ENCODE peak calls at places on chromosomes 5 and 9, in four cellular contexts. K is left ventricle myocardium inferior, Z is IMR-90, F is A549. V is an unnamed sample.

GRCh38 chr5:1246711-1247431 is 21.7 kb downstream of the SLC6A18 start:
- DNase-seq in K (peak), F (peak), Z (no peak), V (no peak)

GRCh38 chr9:94603259-94603776 is 9.7 kb upstream of the FBP2 start:
- DNase-seq in F (peak), Z (peak), K (peak), V (peak)

GRCh38 chr5:528625-529511 is 4.6 kb upstream of the SLC9A3 start:
- DNase-seq in F (no peak), Z (no peak), K (no peak), V (no peak)

GRCh38 chr5:138192826-138193225 is 13.9 kb downstream of the KIF20A start:
- DNase-seq in F (no peak), Z (no peak), K (no peak), V (no peak)

GRCh38 chr5:73826761-73827450 is 200.9 kb downstream of the ARHGEF28 start:
- DNase-seq in Z (peak), F (peak), K (no peak), V (no peak)

GRCh38 chr5:176621661-176622079 is 8.7 kb downstream of the SNCB start:
- DNase-seq in F (no peak), Z (peak), K (no peak), V (no peak)

GRCh38 chr5:32312194-32312681 is 501 bp downstream of the MTMR12 start:
- DNase-seq in K (peak), Z (peak), F (peak), V (peak)

GRCh38 chr9:112011051-112011620 is 114.5 kb downstream of the UGCG start:
- DNase-seq in K (no peak), Z (peak), F (no peak), V (no peak)

GRCh38 chr5:173228639-173229380 is 6.2 kb downstream of the NKX2-5 start:
- DNase-seq in Z (no peak), F (no peak), K (no peak), V (no peak)

GRCh38 chr9:35996358-35996970 is 38.5 kb upstream of the OR2S2 start:
- DNase-seq in K (peak), F (no peak), Z (peak), V (no peak)

GRCh38 chr9:28179893-28180292 is 606.6 kb upstream of the C9orf72 start:
- DNase-seq in F (no peak), K (no peak), Z (no peak), V (no peak)

GRCh38 chr9:96510258-96510657 is 60.3 kb downstream of the HABP4 start:
- DNase-seq in F (no peak), K (no peak), Z (no peak), V (no peak)

DNA sequence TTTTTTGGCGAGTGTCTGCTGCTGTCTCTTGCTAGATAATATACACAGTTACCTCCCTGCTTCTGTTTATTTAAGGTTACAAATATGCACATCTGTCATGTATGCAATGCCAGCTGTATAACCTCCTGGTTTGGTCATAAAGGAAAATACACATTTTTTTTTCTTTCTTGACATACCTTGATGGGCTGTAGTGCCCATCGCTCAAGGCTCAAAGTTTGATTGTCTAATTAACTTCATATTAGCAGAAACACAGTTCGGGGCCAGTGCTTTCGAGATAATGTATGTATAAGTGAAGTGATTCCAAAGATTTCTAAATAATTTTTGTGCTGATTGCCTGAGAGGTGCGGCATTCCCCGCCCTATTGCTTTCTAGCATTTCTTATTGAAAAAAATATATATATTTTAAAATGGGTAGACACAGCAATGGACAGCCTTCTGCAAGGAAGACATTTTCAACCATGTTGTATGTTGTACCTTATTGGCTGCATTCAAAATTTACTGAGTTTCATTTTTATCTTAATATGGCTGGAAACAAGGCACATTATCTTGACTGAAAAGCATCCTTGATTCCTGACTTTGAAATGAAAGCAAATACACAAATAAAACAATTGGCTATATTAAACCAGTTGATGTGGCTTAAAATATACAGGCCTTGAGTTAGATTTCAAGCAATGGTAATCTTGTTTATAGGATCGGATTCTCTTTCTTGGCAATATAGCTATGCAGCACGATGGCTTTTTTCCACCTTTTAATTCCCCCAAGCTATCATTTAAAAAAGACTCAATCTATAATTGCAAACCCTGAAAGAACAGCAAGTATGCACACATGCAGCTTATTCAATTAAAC is 206.1 kb downstream of the MEF2C start:
- DNase-seq in F (no peak), Z (no peak), K (no peak), V (no peak)
- H3K27ac ChIP-seq in F (no peak), Z (no peak), K (no peak), V (no peak)

GRCh38 chr9:114374936-114375335 is 12.8 kb downstream of the AKNA start:
- DNase-seq in F (no peak), K (no peak), Z (no peak), V (no peak)

GRCh38 chr9:114373960-114374730 is 13.6 kb downstream of the AKNA start:
- DNase-seq in F (no peak), K (no peak), Z (no peak), V (no peak)

GRCh38 chr9:114371343-114371985 is 16.3 kb downstream of the AKNA start:
- DNase-seq in Z (no peak), F (no peak), K (no peak), V (no peak)

GRCh38 chr9:114371986-114372917 is 15.5 kb downstream of the AKNA start:
- DNase-seq in Z (no peak), K (no peak), F (no peak), V (no peak)

DNA sequence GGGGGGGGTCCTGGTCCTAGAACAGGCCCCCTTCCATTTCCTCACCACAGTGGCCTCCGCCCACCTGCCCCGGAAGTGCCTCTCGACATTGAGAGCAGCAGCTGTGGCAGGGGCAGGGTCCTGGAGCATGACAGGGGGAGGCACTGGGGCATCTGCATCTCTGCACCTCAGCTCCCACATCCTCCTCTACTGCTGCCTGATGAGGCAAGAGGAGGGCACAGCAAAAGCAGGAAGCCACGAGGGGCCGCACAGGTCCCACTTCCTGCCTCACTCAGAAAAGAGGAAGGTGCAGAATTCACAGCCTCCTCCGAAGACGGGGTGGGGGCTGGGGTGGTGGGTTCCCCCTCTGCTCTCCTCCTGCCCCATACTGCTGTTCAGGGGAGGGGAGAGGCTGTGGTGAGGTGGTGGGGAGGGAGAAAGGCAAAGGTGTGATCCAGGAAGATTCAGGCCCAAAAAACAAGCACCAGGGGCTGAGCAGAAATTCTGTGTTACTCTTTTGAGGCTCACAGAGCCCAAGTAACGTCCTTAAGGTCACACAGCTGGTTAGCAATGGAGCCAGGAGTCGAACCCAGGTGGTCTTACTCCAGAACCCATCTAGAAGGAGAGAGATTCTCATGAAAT is 14.7 kb downstream of the AKNA start:
- DNase-seq in Z (no peak), F (no peak), K (peak), V (no peak)
- H3K27ac ChIP-seq in Z (no peak), F (no peak), K (peak), V (peak)

DNA sequence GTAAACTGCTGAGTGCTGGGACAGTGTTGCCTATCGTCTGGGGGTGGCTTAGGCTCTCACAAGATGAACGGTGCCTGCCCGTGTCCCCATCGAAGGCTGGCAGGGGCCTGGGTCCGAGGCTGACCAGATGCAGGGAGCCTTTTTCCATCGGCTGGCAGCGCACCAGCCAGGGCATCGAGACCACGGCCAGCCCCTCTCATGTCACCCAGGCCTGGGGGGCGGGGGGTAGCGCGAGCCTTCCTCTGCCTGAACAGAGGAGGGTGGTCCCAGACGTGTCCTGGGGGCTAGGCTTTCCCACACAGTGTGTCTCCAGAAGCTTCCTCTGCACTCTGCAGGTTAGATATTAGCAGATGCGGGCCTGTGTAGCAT is 17.3 kb downstream of the FGD3 start:
- DNase-seq in F (no peak), K (no peak), Z (no peak), V (no peak)
- H3K27ac ChIP-seq in F (no peak), K (peak), Z (no peak), V (no peak)

GRCh38 chr5:67813879-67814539 is 401.5 kb upstream of the PIK3R1 start:
- DNase-seq in F (no peak), K (no peak), Z (no peak), V (no peak)
- H3K27ac ChIP-seq in F (no peak), K (peak), Z (no peak), V (peak)

DNA sequence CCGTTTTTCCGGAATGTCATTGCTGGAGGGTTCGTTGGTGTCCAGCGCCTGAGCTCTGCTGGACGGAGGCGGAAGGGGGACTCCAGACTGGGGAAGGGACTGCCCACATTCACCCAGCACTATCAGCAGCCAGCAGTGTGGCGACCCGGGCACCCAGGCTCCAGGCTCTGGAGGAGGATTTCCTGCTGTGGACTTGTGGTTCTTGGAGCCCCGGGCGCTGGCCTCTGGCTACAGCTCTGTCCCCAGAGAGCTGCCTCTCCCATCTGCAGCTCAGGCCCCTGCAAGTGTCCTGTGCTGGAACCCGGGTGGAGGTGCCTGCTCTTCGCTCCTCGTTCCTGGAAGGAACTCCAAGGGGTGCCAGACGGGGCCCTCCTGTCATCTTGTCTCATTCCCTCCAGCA is 152.6 kb downstream of the RGS3 start:
- DNase-seq in K (no peak), F (no peak), Z (no peak), V (no peak)
- H3K27ac ChIP-seq in K (peak), F (no peak), Z (no peak), V (peak)

GRCh38 chr5:91119941-91120850 is 262.9 kb downstream of the ARRDC3 start:
- DNase-seq in F (no peak), Z (no peak), K (no peak), V (no peak)
- H3K27ac ChIP-seq in F (no peak), Z (no peak), K (peak), V (peak)

DNA sequence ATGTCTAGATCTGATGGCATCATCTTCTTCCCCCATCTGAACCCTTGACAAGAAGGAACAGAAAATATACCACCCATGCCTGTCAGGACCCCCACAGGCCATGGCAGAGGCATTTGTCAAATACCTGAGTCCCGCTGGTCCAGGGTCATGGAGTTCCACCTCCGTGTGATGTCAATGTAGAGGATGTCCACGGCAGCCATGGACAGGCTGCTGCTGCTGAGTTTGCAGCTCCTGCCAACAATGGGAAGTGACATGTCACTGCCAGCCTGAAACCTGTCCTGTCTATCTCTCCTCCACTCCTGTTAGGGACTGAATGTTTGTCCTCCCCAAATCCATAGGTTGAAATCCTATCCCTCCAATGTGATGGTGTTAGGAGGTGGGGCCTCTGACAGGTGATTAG is 208.8 kb downstream of the DAB2IP start:
- DNase-seq in F (no peak), Z (no peak), K (no peak), V (peak)
- H3K27ac ChIP-seq in F (no peak), Z (no peak), K (no peak), V (peak)

GRCh38 chr9:130320697-130321080 is 55.1 kb downstream of the HMCN2 start:
- DNase-seq in Z (no peak), F (peak), K (no peak), V (no peak)
- H3K27ac ChIP-seq in Z (no peak), F (no peak), K (no peak), V (no peak)

DNA sequence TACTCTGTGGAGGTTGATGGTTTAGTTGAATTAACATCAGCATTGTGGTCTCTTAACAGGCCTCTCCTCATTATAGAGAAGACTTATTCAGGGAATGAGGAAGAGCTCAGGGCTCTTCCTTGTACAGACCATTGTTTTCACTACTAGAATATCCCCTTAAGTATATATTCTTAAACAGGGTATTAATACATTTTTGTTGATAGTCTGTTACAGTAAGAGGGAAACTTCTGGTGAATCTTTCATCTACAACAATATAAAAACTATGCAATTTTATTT is 330.7 kb downstream of the ADGRV1 start:
- DNase-seq in Z (no peak), K (no peak), F (no peak), V (no peak)
- H3K27ac ChIP-seq in Z (no peak), K (no peak), F (peak), V (no peak)

GRCh38 chr9:124886461-124886860 is 24.5 kb downstream of the ARPC5L start:
- DNase-seq in K (no peak), F (no peak), Z (no peak), V (no peak)

GRCh38 chr9:124882221-124882620 is 20.3 kb downstream of the ARPC5L start:
- DNase-seq in K (no peak), F (no peak), Z (no peak), V (no peak)

GRCh38 chr9:124885551-124885950 is 23.6 kb downstream of the ARPC5L start:
- DNase-seq in K (no peak), F (no peak), Z (no peak), V (no peak)

GRCh38 chr9:124886866-124887492 is 25.0 kb downstream of the ARPC5L start:
- DNase-seq in K (no peak), Z (no peak), F (no peak), V (no peak)

DNA sequence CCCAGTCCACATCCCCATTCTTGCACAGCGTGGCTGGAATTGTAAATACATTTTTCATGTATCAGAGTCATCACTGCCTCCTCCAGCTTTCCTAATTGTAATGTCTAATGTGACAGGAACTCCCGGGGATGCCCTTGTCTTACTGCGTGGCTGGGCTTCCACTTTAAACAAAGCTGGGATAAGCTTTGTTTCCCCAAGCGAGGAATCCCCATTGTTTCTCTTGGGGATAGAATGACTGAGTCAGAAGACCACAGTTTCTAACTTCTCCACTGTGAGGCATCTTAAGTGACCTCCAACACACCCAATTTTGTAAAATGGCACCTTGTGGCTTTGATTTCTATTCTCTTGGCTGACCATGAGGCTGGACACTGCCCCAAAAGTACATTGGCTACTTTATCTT is 22.4 kb downstream of the ARPC5L start:
- DNase-seq in F (no peak), K (no peak), Z (no peak), V (no peak)
- H3K27ac ChIP-seq in F (no peak), K (no peak), Z (no peak), V (no peak)